ENCODE peak calls at places on chromosome 9, in five cellular contexts. T is A549; M is neural progenitor cell; L is CD8-positive, alpha-beta memory T cell; Y is ELR. H is an unnamed sample.

GRCh38 chr9:6383551-6384225 is 29.3 kb upstream of the UHRF2 start:
- DNase-seq in T (no peak), M (no peak), L (no peak), Y (peak), H (no peak)

GRCh38 chr9:115494958-115495690 is 377.2 kb upstream of the TNC start:
- DNase-seq in T (no peak), M (no peak), L (no peak), Y (no peak), H (no peak)

GRCh38 chr9:111179577-111179976 is 141.3 kb upstream of the LPAR1 start:
- DNase-seq in T (no peak), M (no peak), L (no peak), Y (no peak), H (no peak)

GRCh38 chr9:83521017-83521810 is 17.0 kb downstream of the FRMD3 start:
- DNase-seq in T (no peak), M (no peak), L (no peak), Y (no peak), H (no peak)

GRCh38 chr9:69674112-69674511 is 1.9 kb upstream of the APBA1 start:
- DNase-seq in T (no peak), M (peak), L (no peak), Y (no peak), H (peak)

GRCh38 chr9:111178361-111179043 is 140.2 kb upstream of the LPAR1 start:
- DNase-seq in T (no peak), M (no peak), L (no peak), Y (peak), H (no peak)

GRCh38 chr9:127307802-127308201 is 43.2 kb downstream of the GARNL3 start:
- DNase-seq in T (no peak), M (no peak), L (no peak), Y (no peak), H (no peak)

GRCh38 chr9:81416476-81417298 is 272.7 kb downstream of the TLE1 start:
- DNase-seq in T (no peak), M (no peak), L (no peak), Y (no peak), H (no peak)

GRCh38 chr9:88033303-88033702 is 59.0 kb upstream of the CDK20 start:
- DNase-seq in T (no peak), M (no peak), L (no peak), Y (no peak), H (no peak)

GRCh38 chr9:122377241-122378164 is 6.7 kb downstream of the PTGS1 start:
- DNase-seq in T (no peak), M (no peak), L (no peak), Y (no peak), H (no peak)

GRCh38 chr9:91775011-91775707 is 174.9 kb downstream of the ROR2 start:
- DNase-seq in T (peak), M (peak), L (peak), Y (peak), H (peak)